ENCODE peak calls at places on chromosomes 1 and 21, in six cellular contexts. T is HCT116, B is GM23338, W is H1, Y is HepG2, V is GM12878. I is an unnamed sample.

GRCh38 chr1:24558902-24559791 is 3.3 kb downstream of the NCMAP start:
- DNase-seq in W (peak; percentile 82), B (peak; percentile 71), Y (peak; percentile 89), T (peak; percentile 48), V (no peak), I (no peak)

GRCh38 chr21:28294046-28294445 is 698.6 kb downstream of the LTN1 start:
- DNase-seq in B (no peak), W (no peak), V (no peak), Y (no peak), T (no peak), I (peak; percentile 5)

GRCh38 chr1:35369922-35370671 is 101.6 kb downstream of the ZMYM4 start:
- DNase-seq in W (no peak), V (no peak), T (no peak), Y (no peak), B (peak; percentile 21), I (peak; percentile 97)

GRCh38 chr1:152855661-152856060 is 4.1 kb upstream of the LCE7A start:
- DNase-seq in V (no peak), W (no peak), T (no peak), Y (no peak), B (no peak), I (no peak)

GRCh38 chr1:24957016-24957807 is 27.1 kb upstream of the RUNX3 start:
- DNase-seq in T (no peak), Y (no peak), V (no peak), W (no peak), B (no peak), I (no peak)

GRCh38 chr1:47469405-47469759 is 31.5 kb downstream of the FOXD2 start:
- DNase-seq in T (no peak), Y (no peak), V (no peak), B (no peak), W (no peak), I (no peak)

GRCh38 chr1:113761937-113762336 is 2.7 kb upstream of the PHTF1 start:
- DNase-seq in T (no peak), B (no peak), Y (no peak), V (no peak), W (no peak), I (no peak)

GRCh38 chr1:26723013-26723991 is 27.5 kb downstream of the ARID1A start:
- DNase-seq in T (peak; percentile 21), B (peak; percentile 90), Y (peak; percentile 82), W (peak; percentile 79), V (no peak), I (peak; percentile 89)

GRCh38 chr1:21289700-21290545 is at the start of gene ECE1:
- DNase-seq in B (peak; percentile 82), W (peak; percentile 80), V (no peak), T (no peak), Y (no peak), I (no peak)

GRCh38 chr1:91731815-91732214 is 154.1 kb downstream of the TGFBR3 start:
- DNase-seq in V (no peak), B (no peak), W (no peak), Y (no peak), T (no peak), I (no peak)

GRCh38 chr1:173669491-173669941 is at the start of gene ANKRD45:
- DNase-seq in Y (no peak), B (peak; percentile 95), W (peak; percentile 92), T (no peak), V (no peak), I (no peak)

GRCh38 chr1:183178490-183178889 is 7.6 kb upstream of the LAMC2 start:
- DNase-seq in V (no peak), T (no peak), B (no peak), W (no peak), Y (no peak), I (no peak)

GRCh38 chr1:207919523-207920210 is 8.7 kb upstream of the CD34 start:
- DNase-seq in B (no peak), W (no peak), Y (no peak), V (no peak), T (no peak), I (no peak)

GRCh38 chr1:25544819-25545218 is 1.4 kb downstream of the LDLRAP1 start:
- DNase-seq in W (no peak), B (no peak), Y (no peak), T (no peak), V (no peak), I (no peak)

GRCh38 chr1:17101261-17101660 is 18.0 kb downstream of the PADI2 start:
- DNase-seq in T (no peak), Y (no peak), B (no peak), W (no peak), V (no peak), I (no peak)

GRCh38 chr1:30130106-30130505 is 593.3 kb downstream of the MATN1 start:
- DNase-seq in T (no peak), W (no peak), Y (no peak), B (no peak), V (no peak), I (no peak)

DNA sequence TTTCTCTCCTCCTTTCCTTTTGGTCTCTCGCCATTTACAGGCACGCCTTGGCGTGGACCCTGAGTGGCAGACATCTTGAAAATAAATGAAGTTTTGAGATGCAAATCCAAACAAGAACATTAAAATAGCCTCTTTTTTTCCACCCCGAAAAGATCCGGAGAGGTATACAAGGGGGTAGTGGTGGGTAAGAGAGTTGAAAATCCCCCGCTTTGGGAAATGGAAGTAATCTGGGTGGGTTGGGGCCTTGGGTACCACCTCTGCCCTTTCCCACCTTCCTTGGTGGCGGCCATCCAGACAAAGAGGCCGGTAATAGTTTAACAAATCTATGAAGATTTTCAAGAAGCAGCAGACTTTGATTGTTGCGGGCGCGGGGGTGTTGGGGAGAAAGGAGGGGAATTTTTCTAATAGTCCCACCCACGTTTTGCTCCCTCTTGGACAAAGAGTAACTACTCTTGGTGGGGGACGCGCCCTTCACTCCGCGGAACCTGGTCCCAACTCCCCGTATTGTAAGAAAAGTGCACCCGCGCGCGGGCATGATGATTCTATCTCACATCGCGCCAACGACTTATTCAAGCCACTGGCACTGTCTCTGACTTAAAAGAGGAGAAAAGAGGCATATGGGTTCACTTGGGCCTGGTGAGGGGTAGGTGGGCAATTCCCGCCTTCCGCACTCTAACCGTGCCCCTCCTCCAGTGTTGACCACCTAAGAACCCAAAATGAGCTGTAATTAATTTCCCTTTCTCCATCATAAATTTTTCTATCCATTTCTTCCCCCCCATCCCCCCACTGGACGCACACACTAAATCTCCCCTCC is 3.9 kb upstream of the FOXD3 start:
- DNase-seq in Y (no peak), W (no peak), T (no peak), V (no peak), B (peak; percentile 39), I (no peak)
- TF ChIP-seq EZH2 in Y (no peak), W (no peak), T (no peak), V (no peak), B (peak; percentile 37), I (no peak)

GRCh38 chr21:17461014-17461413 is 51.8 kb upstream of the CXADR start:
- DNase-seq in W (no peak), T (no peak), Y (no peak), B (no peak), V (no peak), I (no peak)

GRCh38 chr21:17463441-17463840 is 49.4 kb upstream of the CXADR start:
- DNase-seq in W (no peak), B (no peak), T (no peak), V (no peak), Y (peak; percentile 40), I (no peak)

GRCh38 chr21:17460094-17460493 is 52.7 kb upstream of the CXADR start:
- DNase-seq in T (no peak), W (no peak), V (no peak), B (no peak), Y (no peak), I (no peak)

GRCh38 chr21:17461582-17461981 is 51.3 kb upstream of the CXADR start:
- DNase-seq in T (no peak), Y (peak; percentile 74), V (no peak), B (no peak), W (no peak), I (no peak)

DNA sequence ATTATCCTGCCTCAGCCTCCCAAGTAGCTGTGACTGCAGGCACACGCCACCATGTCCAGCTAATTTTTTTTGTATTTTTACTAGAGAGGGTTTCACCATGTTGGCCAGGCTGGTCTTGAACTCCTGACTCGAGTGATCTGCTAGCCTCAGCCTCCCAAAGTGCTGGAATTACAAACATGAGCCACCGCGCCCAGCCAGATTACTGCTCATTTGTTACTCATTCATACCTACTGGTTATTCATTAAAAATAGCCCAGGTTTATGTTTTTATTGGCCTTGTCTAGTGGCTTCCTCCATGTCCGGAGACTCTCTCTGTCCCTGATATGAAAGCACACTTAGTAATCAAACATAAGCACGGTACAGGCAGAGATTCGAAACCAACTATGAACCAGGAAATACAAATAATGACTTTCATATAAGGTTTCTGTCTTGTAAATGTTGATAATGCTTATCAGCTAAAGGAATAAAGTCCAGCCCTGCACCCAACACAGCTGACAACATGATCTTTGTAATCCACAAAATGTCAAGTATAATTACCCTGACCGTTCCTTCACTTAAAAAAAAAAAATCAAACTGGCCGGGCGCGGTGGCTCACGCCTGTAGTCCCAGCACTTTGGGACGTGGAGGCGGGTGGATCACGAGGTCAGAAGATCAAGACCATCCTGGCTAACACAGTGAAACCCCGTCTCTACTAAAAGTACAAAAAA is 50.4 kb upstream of the CXADR start:
- DNase-seq in B (no peak), T (no peak), Y (peak; percentile 98), W (no peak), V (no peak), I (no peak)
- TF ChIP-seq POLR2AphosphoS5 in B (no peak), T (no peak), Y (no peak), W (no peak), V (no peak), I (no peak)

GRCh38 chr1:204306076-204306475 is 53.7 kb downstream of the PLEKHA6 start:
- DNase-seq in Y (no peak), T (no peak), B (no peak), W (peak; percentile 56), V (no peak), I (no peak)

GRCh38 chr1:204299828-204300365 is 59.8 kb downstream of the PLEKHA6 start:
- DNase-seq in B (no peak), T (no peak), V (no peak), W (no peak), Y (no peak), I (no peak)

GRCh38 chr1:204302769-204303168 is 57.0 kb downstream of the PLEKHA6 start:
- DNase-seq in V (no peak), T (no peak), Y (no peak), B (peak; percentile 28), W (no peak), I (no peak)

GRCh38 chr1:204304067-204304466 is 55.7 kb downstream of the PLEKHA6 start:
- DNase-seq in B (peak; percentile 86), Y (no peak), T (no peak), V (no peak), W (no peak), I (no peak)

GRCh38 chr1:204301171-204301957 is 58.4 kb downstream of the PLEKHA6 start:
- DNase-seq in B (no peak), Y (no peak), W (no peak), V (no peak), T (no peak), I (no peak)
- TF ChIP-seq EZH2 in B (no peak), Y (no peak), W (no peak), V (no peak), T (no peak), I (no peak)

DNA sequence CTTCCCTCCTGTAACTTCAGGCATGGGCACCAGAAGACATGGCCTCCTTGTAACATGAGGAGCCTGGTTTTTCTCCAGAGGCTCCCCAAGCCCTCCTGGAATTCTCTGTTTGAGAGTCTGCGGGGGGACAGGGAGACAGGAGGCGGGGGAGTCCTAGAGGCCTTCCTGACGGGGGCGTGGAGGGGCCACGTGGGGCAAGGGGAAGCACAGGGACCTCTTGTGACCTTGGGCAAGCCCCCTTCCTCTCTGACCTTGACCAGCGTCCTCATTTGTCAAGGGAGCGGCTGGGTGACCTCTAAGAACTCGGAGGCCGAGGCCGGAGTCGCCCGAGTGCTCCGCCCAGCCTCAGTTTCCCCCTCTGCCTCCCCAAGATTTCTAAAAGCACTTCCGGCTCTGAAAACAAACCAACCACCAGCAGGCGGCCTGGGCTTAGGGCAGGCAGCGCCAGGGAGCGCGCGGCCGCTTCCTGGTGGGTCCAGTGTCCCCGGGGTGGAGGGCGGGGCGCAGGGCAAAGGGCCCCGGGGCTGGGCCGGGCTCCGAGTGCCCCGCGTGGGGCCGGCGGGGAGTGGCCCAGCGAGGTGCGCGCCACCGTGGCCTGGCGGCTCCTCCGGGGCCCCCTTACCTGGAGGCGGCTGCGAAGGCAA is 361 bp downstream of the TMCO4 start:
- DNase-seq in Y (peak; percentile 56), B (peak; percentile 51), W (peak; percentile 58), T (no peak), V (no peak), I (no peak)
- TF ChIP-seq POLR2AphosphoS5 in Y (peak; percentile 50), B (no peak), W (no peak), T (peak; percentile 60), V (no peak), I (no peak)

I was measured in SK-N-MC.